ENCODE peak calls at places on chromosomes 11 and 22, in ten cellular contexts. One of them, this sample, is unnamed.

GRCh38 chr22:30422481-30423295 is 2.9 kb upstream of the MTFP1 start:
- DNase-seq in ascending aorta: peak
- DNase-seq in choroid plexus epithelial cell: peak
- DNase-seq in fibroblast of the aortic adventitia: peak
- DNase-seq in fibroblast of lung: peak
- DNase-seq in gastrocnemius medialis: peak
- DNase-seq in dorsolateral prefrontal cortex: peak
- DNase-seq in right lobe of liver: peak
- DNase-seq in lower lobe of right lung: peak
- DNase-seq in body of pancreas: peak
- DNase-seq in this sample: peak

GRCh38 chr11:58204042-58204441 is at the start of gene OR1S2:
- DNase-seq in ascending aorta: no peak
- DNase-seq in choroid plexus epithelial cell: no peak
- DNase-seq in fibroblast of the aortic adventitia: no peak
- DNase-seq in fibroblast of lung: no peak
- DNase-seq in gastrocnemius medialis: no peak
- DNase-seq in dorsolateral prefrontal cortex: no peak
- DNase-seq in right lobe of liver: no peak
- DNase-seq in lower lobe of right lung: no peak
- DNase-seq in body of pancreas: no peak
- DNase-seq in this sample: no peak

GRCh38 chr11:45145421-45146071 is 893 bp upstream of the PRDM11 start:
- DNase-seq in ascending aorta: peak
- DNase-seq in choroid plexus epithelial cell: peak
- DNase-seq in fibroblast of the aortic adventitia: peak
- DNase-seq in fibroblast of lung: peak
- DNase-seq in gastrocnemius medialis: no peak
- DNase-seq in dorsolateral prefrontal cortex: no peak
- DNase-seq in right lobe of liver: peak
- DNase-seq in lower lobe of right lung: no peak
- DNase-seq in body of pancreas: peak
- DNase-seq in this sample: peak

GRCh38 chr11:19656140-19656541 is 56.5 kb upstream of the NAV2 start:
- DNase-seq in ascending aorta: no peak
- DNase-seq in choroid plexus epithelial cell: no peak
- DNase-seq in fibroblast of the aortic adventitia: no peak
- DNase-seq in fibroblast of lung: no peak
- DNase-seq in gastrocnemius medialis: no peak
- DNase-seq in dorsolateral prefrontal cortex: no peak
- DNase-seq in right lobe of liver: no peak
- DNase-seq in lower lobe of right lung: no peak
- DNase-seq in body of pancreas: no peak
- DNase-seq in this sample: no peak

GRCh38 chr22:37533995-37534394 is 14.8 kb upstream of the CARD10 start:
- DNase-seq in ascending aorta: no peak
- DNase-seq in choroid plexus epithelial cell: peak
- DNase-seq in fibroblast of the aortic adventitia: peak
- DNase-seq in fibroblast of lung: peak
- DNase-seq in gastrocnemius medialis: no peak
- DNase-seq in dorsolateral prefrontal cortex: no peak
- DNase-seq in right lobe of liver: no peak
- DNase-seq in lower lobe of right lung: no peak
- DNase-seq in body of pancreas: no peak
- DNase-seq in this sample: peak

GRCh38 chr11:110303414-110303826 is 7.0 kb upstream of the RDX start:
- DNase-seq in ascending aorta: no peak
- DNase-seq in choroid plexus epithelial cell: no peak
- DNase-seq in fibroblast of the aortic adventitia: no peak
- DNase-seq in fibroblast of lung: no peak
- DNase-seq in gastrocnemius medialis: no peak
- DNase-seq in dorsolateral prefrontal cortex: no peak
- DNase-seq in right lobe of liver: no peak
- DNase-seq in lower lobe of right lung: no peak
- DNase-seq in body of pancreas: no peak
- DNase-seq in this sample: no peak

GRCh38 chr11:76265771-76266241 is 59.5 kb upstream of the WNT11 start:
- DNase-seq in ascending aorta: no peak
- DNase-seq in choroid plexus epithelial cell: no peak
- DNase-seq in fibroblast of the aortic adventitia: peak
- DNase-seq in fibroblast of lung: peak
- DNase-seq in gastrocnemius medialis: peak
- DNase-seq in dorsolateral prefrontal cortex: no peak
- DNase-seq in right lobe of liver: no peak
- DNase-seq in lower lobe of right lung: no peak
- DNase-seq in body of pancreas: peak
- DNase-seq in this sample: peak

GRCh38 chr22:19739448-19739895 is 16.1 kb downstream of the GP1BB start:
- DNase-seq in ascending aorta: no peak
- DNase-seq in choroid plexus epithelial cell: no peak
- DNase-seq in fibroblast of the aortic adventitia: no peak
- DNase-seq in fibroblast of lung: no peak
- DNase-seq in gastrocnemius medialis: no peak
- DNase-seq in dorsolateral prefrontal cortex: no peak
- DNase-seq in right lobe of liver: no peak
- DNase-seq in lower lobe of right lung: no peak
- DNase-seq in body of pancreas: no peak
- DNase-seq in this sample: no peak

GRCh38 chr11:64753019-64753379 is 6.8 kb downstream of the PYGM start:
- DNase-seq in ascending aorta: no peak
- DNase-seq in choroid plexus epithelial cell: no peak
- DNase-seq in fibroblast of the aortic adventitia: no peak
- DNase-seq in fibroblast of lung: no peak
- DNase-seq in gastrocnemius medialis: no peak
- DNase-seq in dorsolateral prefrontal cortex: no peak
- DNase-seq in right lobe of liver: no peak
- DNase-seq in lower lobe of right lung: no peak
- DNase-seq in body of pancreas: no peak
- DNase-seq in this sample: no peak

GRCh38 chr11:64753380-64754123 is 6.2 kb downstream of the PYGM start:
- DNase-seq in ascending aorta: no peak
- DNase-seq in choroid plexus epithelial cell: no peak
- DNase-seq in fibroblast of the aortic adventitia: no peak
- DNase-seq in fibroblast of lung: no peak
- DNase-seq in gastrocnemius medialis: no peak
- DNase-seq in dorsolateral prefrontal cortex: no peak
- DNase-seq in right lobe of liver: peak
- DNase-seq in lower lobe of right lung: no peak
- DNase-seq in body of pancreas: no peak
- DNase-seq in this sample: no peak

GRCh38 chr11:64751580-64751979 is 7.6 kb upstream of the RASGRP2 start:
- DNase-seq in ascending aorta: no peak
- DNase-seq in choroid plexus epithelial cell: no peak
- DNase-seq in fibroblast of the aortic adventitia: no peak
- DNase-seq in fibroblast of lung: no peak
- DNase-seq in gastrocnemius medialis: no peak
- DNase-seq in dorsolateral prefrontal cortex: no peak
- DNase-seq in right lobe of liver: peak
- DNase-seq in lower lobe of right lung: no peak
- DNase-seq in body of pancreas: no peak
- DNase-seq in this sample: no peak

GRCh38 chr11:64751136-64751535 is 7.2 kb upstream of the RASGRP2 start:
- DNase-seq in ascending aorta: no peak
- DNase-seq in choroid plexus epithelial cell: no peak
- DNase-seq in fibroblast of the aortic adventitia: no peak
- DNase-seq in fibroblast of lung: no peak
- DNase-seq in gastrocnemius medialis: no peak
- DNase-seq in dorsolateral prefrontal cortex: no peak
- DNase-seq in right lobe of liver: peak
- DNase-seq in lower lobe of right lung: no peak
- DNase-seq in body of pancreas: no peak
- DNase-seq in this sample: no peak

DNA sequence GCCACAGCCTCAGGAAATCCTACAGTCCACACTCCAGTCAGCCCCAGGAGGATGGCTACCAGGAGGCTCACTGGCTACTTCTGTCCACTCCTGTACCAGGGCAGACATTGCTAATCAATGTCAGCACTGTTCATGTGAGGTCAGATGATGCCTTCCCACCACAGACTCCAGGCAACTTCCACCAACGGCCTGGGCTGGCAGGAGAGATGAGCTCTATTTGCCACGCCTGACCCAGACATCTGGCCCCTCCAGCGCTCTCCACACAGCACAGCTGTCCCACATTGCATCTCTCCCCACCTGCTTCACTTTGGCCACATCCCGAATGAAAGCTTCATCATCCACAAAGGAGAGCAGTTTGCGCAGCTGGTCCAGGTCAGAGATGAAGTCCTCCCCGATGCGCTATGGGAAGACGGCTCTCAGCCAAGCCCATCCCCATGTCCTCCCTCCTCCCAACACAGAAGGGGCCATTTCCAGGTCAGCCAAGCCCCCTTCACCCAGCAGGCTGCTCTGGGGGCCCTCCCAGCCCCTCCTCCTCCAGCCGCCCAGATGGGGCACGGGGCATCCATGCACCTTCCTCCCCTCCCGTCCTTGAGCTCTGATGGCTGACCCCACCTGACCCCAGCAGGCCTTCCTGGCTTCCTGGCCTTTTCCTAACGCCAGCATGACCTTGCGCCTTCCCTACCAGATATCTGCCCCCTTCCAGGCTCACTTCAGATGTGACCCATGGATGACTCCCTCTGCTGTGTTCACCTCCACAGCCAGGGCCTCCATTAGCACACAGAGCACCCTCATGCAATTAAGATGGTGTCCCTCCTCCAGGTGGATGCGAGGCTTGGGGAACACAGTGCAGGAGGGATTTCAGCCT is 7.4 kb downstream of the PYGM start:
- DNase-seq in ascending aorta: no peak
- DNase-seq in choroid plexus epithelial cell: no peak
- DNase-seq in fibroblast of the aortic adventitia: no peak
- DNase-seq in fibroblast of lung: no peak
- DNase-seq in gastrocnemius medialis: no peak
- DNase-seq in dorsolateral prefrontal cortex: no peak
- DNase-seq in right lobe of liver: peak
- DNase-seq in lower lobe of right lung: no peak
- DNase-seq in body of pancreas: no peak
- DNase-seq in this sample: no peak
- H3K4me3 ChIP-seq in ascending aorta: no peak
- H3K4me3 ChIP-seq in choroid plexus epithelial cell: no peak
- H3K4me3 ChIP-seq in fibroblast of the aortic adventitia: no peak
- H3K4me3 ChIP-seq in fibroblast of lung: no peak
- H3K4me3 ChIP-seq in gastrocnemius medialis: no peak
- H3K4me3 ChIP-seq in dorsolateral prefrontal cortex: no peak
- H3K4me3 ChIP-seq in right lobe of liver: no peak
- H3K4me3 ChIP-seq in lower lobe of right lung: no peak
- H3K4me3 ChIP-seq in body of pancreas: no peak
- H3K4me3 ChIP-seq in this sample: no peak

GRCh38 chr11:29957406-29957805 is 59.4 kb downstream of the KCNA4 start:
- DNase-seq in ascending aorta: no peak
- DNase-seq in choroid plexus epithelial cell: no peak
- DNase-seq in fibroblast of the aortic adventitia: no peak
- DNase-seq in fibroblast of lung: no peak
- DNase-seq in gastrocnemius medialis: no peak
- DNase-seq in dorsolateral prefrontal cortex: no peak
- DNase-seq in right lobe of liver: no peak
- DNase-seq in lower lobe of right lung: no peak
- DNase-seq in body of pancreas: no peak
- DNase-seq in this sample: no peak

GRCh38 chr11:29959488-29959887 is 57.3 kb downstream of the KCNA4 start:
- DNase-seq in ascending aorta: no peak
- DNase-seq in choroid plexus epithelial cell: no peak
- DNase-seq in fibroblast of the aortic adventitia: no peak
- DNase-seq in fibroblast of lung: no peak
- DNase-seq in gastrocnemius medialis: no peak
- DNase-seq in dorsolateral prefrontal cortex: no peak
- DNase-seq in right lobe of liver: no peak
- DNase-seq in lower lobe of right lung: no peak
- DNase-seq in body of pancreas: no peak
- DNase-seq in this sample: no peak

GRCh38 chr11:29963068-29963467 is 53.8 kb downstream of the KCNA4 start:
- DNase-seq in ascending aorta: no peak
- DNase-seq in choroid plexus epithelial cell: no peak
- DNase-seq in fibroblast of the aortic adventitia: no peak
- DNase-seq in fibroblast of lung: no peak
- DNase-seq in gastrocnemius medialis: no peak
- DNase-seq in dorsolateral prefrontal cortex: no peak
- DNase-seq in right lobe of liver: no peak
- DNase-seq in lower lobe of right lung: no peak
- DNase-seq in body of pancreas: no peak
- DNase-seq in this sample: no peak

GRCh38 chr11:29963796-29964195 is 53.0 kb downstream of the KCNA4 start:
- DNase-seq in ascending aorta: no peak
- DNase-seq in choroid plexus epithelial cell: no peak
- DNase-seq in fibroblast of the aortic adventitia: no peak
- DNase-seq in fibroblast of lung: no peak
- DNase-seq in gastrocnemius medialis: no peak
- DNase-seq in dorsolateral prefrontal cortex: no peak
- DNase-seq in right lobe of liver: no peak
- DNase-seq in lower lobe of right lung: no peak
- DNase-seq in body of pancreas: no peak
- DNase-seq in this sample: no peak

DNA sequence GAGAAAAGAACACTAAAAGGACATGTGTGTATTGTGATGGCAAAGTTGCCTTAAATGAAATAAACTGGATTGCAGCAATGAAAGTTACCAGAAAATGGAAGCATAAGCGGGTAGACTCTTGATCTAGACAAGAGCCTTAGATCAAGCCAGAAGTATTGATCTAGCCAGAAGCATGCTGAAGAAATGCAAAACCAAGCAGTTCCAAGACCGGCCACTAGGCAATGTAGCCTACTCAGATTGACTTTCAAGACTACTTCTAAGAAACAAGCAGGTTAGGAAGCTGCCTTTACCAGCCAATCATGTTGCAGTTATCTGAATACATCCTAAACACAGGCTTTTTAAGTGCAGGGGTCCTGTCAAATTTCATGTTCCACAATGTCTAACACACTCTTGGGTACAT is 54.6 kb downstream of the KCNA4 start:
- DNase-seq in ascending aorta: no peak
- DNase-seq in choroid plexus epithelial cell: no peak
- DNase-seq in fibroblast of the aortic adventitia: no peak
- DNase-seq in fibroblast of lung: no peak
- DNase-seq in gastrocnemius medialis: no peak
- DNase-seq in dorsolateral prefrontal cortex: no peak
- DNase-seq in right lobe of liver: no peak
- DNase-seq in lower lobe of right lung: no peak
- DNase-seq in body of pancreas: no peak
- DNase-seq in this sample: no peak
- TF ChIP-seq CTCF in ascending aorta: no peak
- TF ChIP-seq CTCF in choroid plexus epithelial cell: no peak
- TF ChIP-seq CTCF in fibroblast of the aortic adventitia: peak
- TF ChIP-seq CTCF in fibroblast of lung: peak
- TF ChIP-seq CTCF in gastrocnemius medialis: no peak
- TF ChIP-seq CTCF in dorsolateral prefrontal cortex: no peak
- TF ChIP-seq CTCF in right lobe of liver: no peak
- TF ChIP-seq CTCF in lower lobe of right lung: peak
- TF ChIP-seq CTCF in body of pancreas: no peak
- TF ChIP-seq CTCF in this sample: peak

GRCh38 chr11:62622476-62622875 is 690 bp upstream of the B3GAT3 start:
- DNase-seq in ascending aorta: no peak
- DNase-seq in choroid plexus epithelial cell: no peak
- DNase-seq in fibroblast of the aortic adventitia: no peak
- DNase-seq in fibroblast of lung: no peak
- DNase-seq in gastrocnemius medialis: no peak
- DNase-seq in dorsolateral prefrontal cortex: no peak
- DNase-seq in right lobe of liver: no peak
- DNase-seq in lower lobe of right lung: no peak
- DNase-seq in body of pancreas: no peak
- DNase-seq in this sample: no peak
- H3K4me3 ChIP-seq in ascending aorta: peak
- H3K4me3 ChIP-seq in choroid plexus epithelial cell: no peak
- H3K4me3 ChIP-seq in fibroblast of the aortic adventitia: no peak
- H3K4me3 ChIP-seq in fibroblast of lung: no peak
- H3K4me3 ChIP-seq in gastrocnemius medialis: peak
- H3K4me3 ChIP-seq in dorsolateral prefrontal cortex: peak
- H3K4me3 ChIP-seq in right lobe of liver: peak
- H3K4me3 ChIP-seq in lower lobe of right lung: peak
- H3K4me3 ChIP-seq in body of pancreas: no peak
- H3K4me3 ChIP-seq in this sample: peak

GRCh38 chr22:29194269-29194668 is 11.4 kb upstream of the EMID1 start:
- DNase-seq in ascending aorta: no peak
- DNase-seq in choroid plexus epithelial cell: no peak
- DNase-seq in fibroblast of the aortic adventitia: no peak
- DNase-seq in fibroblast of lung: no peak
- DNase-seq in gastrocnemius medialis: no peak
- DNase-seq in dorsolateral prefrontal cortex: no peak
- DNase-seq in right lobe of liver: no peak
- DNase-seq in lower lobe of right lung: no peak
- DNase-seq in body of pancreas: no peak
- DNase-seq in this sample: no peak
- TF ChIP-seq CTCF in ascending aorta: no peak
- TF ChIP-seq CTCF in choroid plexus epithelial cell: no peak
- TF ChIP-seq CTCF in fibroblast of the aortic adventitia: no peak
- TF ChIP-seq CTCF in fibroblast of lung: no peak
- TF ChIP-seq CTCF in gastrocnemius medialis: no peak
- TF ChIP-seq CTCF in dorsolateral prefrontal cortex: no peak
- TF ChIP-seq CTCF in right lobe of liver: no peak
- TF ChIP-seq CTCF in lower lobe of right lung: no peak
- TF ChIP-seq CTCF in body of pancreas: no peak
- TF ChIP-seq CTCF in this sample: peak